ENCODE peak calls at places on chromosome 7, in eight cellular contexts. One of them, this sample, is unnamed.

GRCh38 chr7:101185258-101185839 is 5.3 kb upstream of the NAT16 start:
- DNase-seq in HL-60: no peak
- DNase-seq in GOT3: no peak
- DNase-seq in activated CD4-positive, alpha-beta T cell treated with anti-CD3 and anti-CD28 coated beads for 24 hours: no peak
- DNase-seq in Ammon's horn: peak; percentile 29
- DNase-seq in ELR: peak; percentile 66
- DNase-seq in iris pigment epithelial cell: peak; percentile 62
- DNase-seq in lung microvascular endothelial cell: no peak
- DNase-seq in this sample: no peak

GRCh38 chr7:123770378-123770777 is 21.6 kb upstream of the WASL start:
- DNase-seq in HL-60: peak; percentile 38
- DNase-seq in GOT3: no peak
- DNase-seq in activated CD4-positive, alpha-beta T cell treated with anti-CD3 and anti-CD28 coated beads for 24 hours: no peak
- DNase-seq in Ammon's horn: no peak
- DNase-seq in ELR: peak; percentile 66
- DNase-seq in iris pigment epithelial cell: peak; percentile 85
- DNase-seq in lung microvascular endothelial cell: peak; percentile 8
- DNase-seq in this sample: no peak

GRCh38 chr7:113819474-113819873 is 99.3 kb downstream of the PPP1R3A start:
- DNase-seq in HL-60: no peak
- DNase-seq in GOT3: no peak
- DNase-seq in activated CD4-positive, alpha-beta T cell treated with anti-CD3 and anti-CD28 coated beads for 24 hours: no peak
- DNase-seq in Ammon's horn: no peak
- DNase-seq in ELR: no peak
- DNase-seq in iris pigment epithelial cell: no peak
- DNase-seq in lung microvascular endothelial cell: no peak
- DNase-seq in this sample: no peak

GRCh38 chr7:129438839-129439640 is 4.8 kb downstream of the STRIP2 start:
- DNase-seq in HL-60: no peak
- DNase-seq in GOT3: peak; percentile 8
- DNase-seq in activated CD4-positive, alpha-beta T cell treated with anti-CD3 and anti-CD28 coated beads for 24 hours: peak; percentile 56
- DNase-seq in Ammon's horn: no peak
- DNase-seq in ELR: peak; percentile 89
- DNase-seq in iris pigment epithelial cell: peak; percentile 93
- DNase-seq in lung microvascular endothelial cell: peak; percentile 24
- DNase-seq in this sample: no peak

GRCh38 chr7:123771256-123771655 is 22.5 kb upstream of the WASL start:
- DNase-seq in HL-60: no peak
- DNase-seq in GOT3: no peak
- DNase-seq in activated CD4-positive, alpha-beta T cell treated with anti-CD3 and anti-CD28 coated beads for 24 hours: no peak
- DNase-seq in Ammon's horn: no peak
- DNase-seq in ELR: no peak
- DNase-seq in iris pigment epithelial cell: no peak
- DNase-seq in lung microvascular endothelial cell: no peak
- DNase-seq in this sample: no peak

GRCh38 chr7:52726493-52726892 is 308.9 kb upstream of the POM121L12 start:
- DNase-seq in HL-60: no peak
- DNase-seq in GOT3: no peak
- DNase-seq in activated CD4-positive, alpha-beta T cell treated with anti-CD3 and anti-CD28 coated beads for 24 hours: no peak
- DNase-seq in Ammon's horn: no peak
- DNase-seq in ELR: no peak
- DNase-seq in iris pigment epithelial cell: no peak
- DNase-seq in lung microvascular endothelial cell: no peak
- DNase-seq in this sample: no peak

GRCh38 chr7:156065400-156065799 is 253.1 kb upstream of the SHH start:
- DNase-seq in HL-60: no peak
- DNase-seq in GOT3: no peak
- DNase-seq in activated CD4-positive, alpha-beta T cell treated with anti-CD3 and anti-CD28 coated beads for 24 hours: no peak
- DNase-seq in Ammon's horn: no peak
- DNase-seq in ELR: no peak
- DNase-seq in iris pigment epithelial cell: no peak
- DNase-seq in lung microvascular endothelial cell: no peak
- DNase-seq in this sample: no peak

GRCh38 chr7:103573479-103574058 is 127.6 kb upstream of the SLC26A5 start:
- DNase-seq in HL-60: no peak
- DNase-seq in GOT3: no peak
- DNase-seq in activated CD4-positive, alpha-beta T cell treated with anti-CD3 and anti-CD28 coated beads for 24 hours: no peak
- DNase-seq in Ammon's horn: peak; percentile 17
- DNase-seq in ELR: peak; percentile 58
- DNase-seq in iris pigment epithelial cell: peak; percentile 50
- DNase-seq in lung microvascular endothelial cell: peak; percentile 68
- DNase-seq in this sample: peak; percentile 50

GRCh38 chr7:8638076-8638475 is 204.7 kb downstream of the NXPH1 start:
- DNase-seq in HL-60: no peak
- DNase-seq in GOT3: no peak
- DNase-seq in activated CD4-positive, alpha-beta T cell treated with anti-CD3 and anti-CD28 coated beads for 24 hours: no peak
- DNase-seq in Ammon's horn: peak; percentile 62
- DNase-seq in ELR: no peak
- DNase-seq in iris pigment epithelial cell: no peak
- DNase-seq in lung microvascular endothelial cell: peak; percentile 51
- DNase-seq in this sample: peak; percentile 77

GRCh38 chr7:3206771-3207191 is 94.3 kb upstream of the SDK1 start:
- DNase-seq in HL-60: no peak
- DNase-seq in GOT3: no peak
- DNase-seq in activated CD4-positive, alpha-beta T cell treated with anti-CD3 and anti-CD28 coated beads for 24 hours: no peak
- DNase-seq in Ammon's horn: no peak
- DNase-seq in ELR: no peak
- DNase-seq in iris pigment epithelial cell: no peak
- DNase-seq in lung microvascular endothelial cell: no peak
- DNase-seq in this sample: no peak